ENCODE peak calls at places on chromosomes 13 and 19, in six cellular contexts. One of them, this sample, is unnamed.
A peak's percentile ranks its signal among the peaks of the same experiment; 100 is the strongest.

GRCh38 chr19:38070573-38070972 is 153.4 kb downstream of the DPF1 start:
- DNase-seq in ureter: no peak
- DNase-seq in anterior cingulate cortex: no peak
- DNase-seq in T-helper 17 cell: no peak
- DNase-seq in HTR-8/SVneo: no peak
- DNase-seq in activated T-cell treated with anti-CD3 and anti-CD28 coated beads for 1 hour: no peak
- DNase-seq in this sample: peak; percentile 33

GRCh38 chr19:17553256-17553655 is 2.2 kb upstream of the COLGALT1 start:
- DNase-seq in ureter: peak; percentile 67
- DNase-seq in anterior cingulate cortex: no peak
- DNase-seq in T-helper 17 cell: no peak
- DNase-seq in HTR-8/SVneo: peak; percentile 79
- DNase-seq in activated T-cell treated with anti-CD3 and anti-CD28 coated beads for 1 hour: no peak
- DNase-seq in this sample: no peak

GRCh38 chr13:25744176-25744575 is 307.6 kb downstream of the SHISA2 start:
- DNase-seq in ureter: no peak
- DNase-seq in anterior cingulate cortex: no peak
- DNase-seq in T-helper 17 cell: no peak
- DNase-seq in HTR-8/SVneo: no peak
- DNase-seq in activated T-cell treated with anti-CD3 and anti-CD28 coated beads for 1 hour: no peak
- DNase-seq in this sample: no peak

GRCh38 chr13:94419304-94419943 is 60.1 kb downstream of the DCT start:
- DNase-seq in ureter: no peak
- DNase-seq in anterior cingulate cortex: no peak
- DNase-seq in T-helper 17 cell: no peak
- DNase-seq in HTR-8/SVneo: no peak
- DNase-seq in activated T-cell treated with anti-CD3 and anti-CD28 coated beads for 1 hour: no peak
- DNase-seq in this sample: no peak

GRCh38 chr13:24459234-24459633 is 53.3 kb downstream of the PARP4 start:
- DNase-seq in ureter: no peak
- DNase-seq in anterior cingulate cortex: no peak
- DNase-seq in T-helper 17 cell: no peak
- DNase-seq in HTR-8/SVneo: no peak
- DNase-seq in activated T-cell treated with anti-CD3 and anti-CD28 coated beads for 1 hour: no peak
- DNase-seq in this sample: no peak

GRCh38 chr19:17402982-17403855 is 2.2 kb downstream of the BST2 start:
- DNase-seq in ureter: no peak
- DNase-seq in anterior cingulate cortex: no peak
- DNase-seq in T-helper 17 cell: peak; percentile 42
- DNase-seq in HTR-8/SVneo: no peak
- DNase-seq in activated T-cell treated with anti-CD3 and anti-CD28 coated beads for 1 hour: peak; percentile 51
- DNase-seq in this sample: no peak

GRCh38 chr13:110551284-110551683 is 10.2 kb downstream of the RAB20 start:
- DNase-seq in ureter: no peak
- DNase-seq in anterior cingulate cortex: no peak
- DNase-seq in T-helper 17 cell: no peak
- DNase-seq in HTR-8/SVneo: no peak
- DNase-seq in activated T-cell treated with anti-CD3 and anti-CD28 coated beads for 1 hour: no peak
- DNase-seq in this sample: no peak

GRCh38 chr19:56348289-56348877 is 33.7 kb upstream of the ZSCAN5A start:
- DNase-seq in ureter: no peak
- DNase-seq in anterior cingulate cortex: no peak
- DNase-seq in T-helper 17 cell: no peak
- DNase-seq in HTR-8/SVneo: no peak
- DNase-seq in activated T-cell treated with anti-CD3 and anti-CD28 coated beads for 1 hour: no peak
- DNase-seq in this sample: no peak

GRCh38 chr19:12985049-12985776 is 10.1 kb upstream of the NFIX start:
- DNase-seq in ureter: peak; percentile 81
- DNase-seq in anterior cingulate cortex: peak; percentile 73
- DNase-seq in T-helper 17 cell: no peak
- DNase-seq in HTR-8/SVneo: no peak
- DNase-seq in activated T-cell treated with anti-CD3 and anti-CD28 coated beads for 1 hour: no peak
- DNase-seq in this sample: no peak

GRCh38 chr13:104641309-104641708 is 1575.1 kb upstream of the SLC10A2 start:
- DNase-seq in ureter: no peak
- DNase-seq in anterior cingulate cortex: no peak
- DNase-seq in T-helper 17 cell: no peak
- DNase-seq in HTR-8/SVneo: no peak
- DNase-seq in activated T-cell treated with anti-CD3 and anti-CD28 coated beads for 1 hour: no peak
- DNase-seq in this sample: peak; percentile 4

GRCh38 chr19:47203254-47203653 is 27.7 kb downstream of the BBC3 start:
- DNase-seq in ureter: no peak
- DNase-seq in anterior cingulate cortex: no peak
- DNase-seq in T-helper 17 cell: no peak
- DNase-seq in HTR-8/SVneo: no peak
- DNase-seq in activated T-cell treated with anti-CD3 and anti-CD28 coated beads for 1 hour: no peak
- DNase-seq in this sample: no peak

GRCh38 chr19:35468637-35469036 is 20.6 kb downstream of the FFAR2 start:
- DNase-seq in ureter: peak; percentile 61
- DNase-seq in anterior cingulate cortex: no peak
- DNase-seq in T-helper 17 cell: peak; percentile 43
- DNase-seq in HTR-8/SVneo: peak; percentile 49
- DNase-seq in activated T-cell treated with anti-CD3 and anti-CD28 coated beads for 1 hour: peak; percentile 46
- DNase-seq in this sample: peak; percentile 38

GRCh38 chr13:74661851-74662250 is 527.6 kb upstream of the KLF12 start:
- DNase-seq in ureter: no peak
- DNase-seq in anterior cingulate cortex: no peak
- DNase-seq in T-helper 17 cell: no peak
- DNase-seq in HTR-8/SVneo: peak; percentile 1
- DNase-seq in activated T-cell treated with anti-CD3 and anti-CD28 coated beads for 1 hour: no peak
- DNase-seq in this sample: no peak

GRCh38 chr19:48635263-48635965 is 1.8 kb downstream of the DBP start:
- DNase-seq in ureter: peak; percentile 82
- DNase-seq in anterior cingulate cortex: peak; percentile 41
- DNase-seq in T-helper 17 cell: peak; percentile 72
- DNase-seq in HTR-8/SVneo: peak; percentile 65
- DNase-seq in activated T-cell treated with anti-CD3 and anti-CD28 coated beads for 1 hour: peak; percentile 74
- DNase-seq in this sample: no peak

GRCh38 chr13:101757446-101758039 is 305.1 kb downstream of the ITGBL1 start:
- DNase-seq in ureter: no peak
- DNase-seq in anterior cingulate cortex: no peak
- DNase-seq in T-helper 17 cell: no peak
- DNase-seq in HTR-8/SVneo: peak; percentile 33
- DNase-seq in activated T-cell treated with anti-CD3 and anti-CD28 coated beads for 1 hour: no peak
- DNase-seq in this sample: peak; percentile 60

GRCh38 chr13:25037057-25037813 is 58.7 kb upstream of the PABPC3 start:
- DNase-seq in ureter: peak; percentile 49
- DNase-seq in anterior cingulate cortex: no peak
- DNase-seq in T-helper 17 cell: no peak
- DNase-seq in HTR-8/SVneo: peak; percentile 26
- DNase-seq in activated T-cell treated with anti-CD3 and anti-CD28 coated beads for 1 hour: peak; percentile 19
- DNase-seq in this sample: peak; percentile 45

GRCh38 chr19:57708641-57709354 is at the start of gene ZNF154:
- DNase-seq in ureter: peak; percentile 65
- DNase-seq in anterior cingulate cortex: peak; percentile 47
- DNase-seq in T-helper 17 cell: no peak
- DNase-seq in HTR-8/SVneo: peak; percentile 56
- DNase-seq in activated T-cell treated with anti-CD3 and anti-CD28 coated beads for 1 hour: peak; percentile 5
- DNase-seq in this sample: no peak

GRCh38 chr13:113803409-113804016 is 44.5 kb downstream of the TMEM255B start:
- DNase-seq in ureter: no peak
- DNase-seq in anterior cingulate cortex: no peak
- DNase-seq in T-helper 17 cell: no peak
- DNase-seq in HTR-8/SVneo: no peak
- DNase-seq in activated T-cell treated with anti-CD3 and anti-CD28 coated beads for 1 hour: no peak
- DNase-seq in this sample: no peak

GRCh38 chr13:97434417-97435296 is 688 bp downstream of the RAP2A start:
- DNase-seq in ureter: peak; percentile 57
- DNase-seq in anterior cingulate cortex: peak; percentile 56
- DNase-seq in T-helper 17 cell: peak; percentile 45
- DNase-seq in HTR-8/SVneo: no peak
- DNase-seq in activated T-cell treated with anti-CD3 and anti-CD28 coated beads for 1 hour: peak; percentile 19
- DNase-seq in this sample: no peak

GRCh38 chr19:55257461-55258411 is 1.1 kb downstream of the PPP6R1 start:
- DNase-seq in ureter: no peak
- DNase-seq in anterior cingulate cortex: no peak
- DNase-seq in T-helper 17 cell: no peak
- DNase-seq in HTR-8/SVneo: no peak
- DNase-seq in activated T-cell treated with anti-CD3 and anti-CD28 coated beads for 1 hour: peak; percentile 14
- DNase-seq in this sample: peak; percentile 19

GRCh38 chr19:10935371-10936059 is 6.9 kb downstream of the TIMM29 start:
- DNase-seq in ureter: no peak
- DNase-seq in anterior cingulate cortex: no peak
- DNase-seq in T-helper 17 cell: no peak
- DNase-seq in HTR-8/SVneo: no peak
- DNase-seq in activated T-cell treated with anti-CD3 and anti-CD28 coated beads for 1 hour: no peak
- DNase-seq in this sample: no peak

GRCh38 chr19:49614096-49614857 is 23.3 kb downstream of the PRR12 start:
- DNase-seq in ureter: no peak
- DNase-seq in anterior cingulate cortex: no peak
- DNase-seq in T-helper 17 cell: no peak
- DNase-seq in HTR-8/SVneo: peak; percentile 42
- DNase-seq in activated T-cell treated with anti-CD3 and anti-CD28 coated beads for 1 hour: no peak
- DNase-seq in this sample: no peak

GRCh38 chr19:6732803-6733337 is 4.5 kb downstream of the GPR108 start:
- DNase-seq in ureter: no peak
- DNase-seq in anterior cingulate cortex: no peak
- DNase-seq in T-helper 17 cell: no peak
- DNase-seq in HTR-8/SVneo: no peak
- DNase-seq in activated T-cell treated with anti-CD3 and anti-CD28 coated beads for 1 hour: no peak
- DNase-seq in this sample: no peak

GRCh38 chr13:106573279-106573831 is 5.4 kb upstream of the ARGLU1 start:
- DNase-seq in ureter: no peak
- DNase-seq in anterior cingulate cortex: no peak
- DNase-seq in T-helper 17 cell: no peak
- DNase-seq in HTR-8/SVneo: no peak
- DNase-seq in activated T-cell treated with anti-CD3 and anti-CD28 coated beads for 1 hour: no peak
- DNase-seq in this sample: no peak

GRCh38 chr19:35767288-35768081 is 7.9 kb upstream of the ARHGAP33 start:
- DNase-seq in ureter: no peak
- DNase-seq in anterior cingulate cortex: no peak
- DNase-seq in T-helper 17 cell: no peak
- DNase-seq in HTR-8/SVneo: no peak
- DNase-seq in activated T-cell treated with anti-CD3 and anti-CD28 coated beads for 1 hour: no peak
- DNase-seq in this sample: peak; percentile 35

GRCh38 chr19:45161715-45162463 is 1.1 kb upstream of the NKPD1 start:
- DNase-seq in ureter: no peak
- DNase-seq in anterior cingulate cortex: no peak
- DNase-seq in T-helper 17 cell: no peak
- DNase-seq in HTR-8/SVneo: no peak
- DNase-seq in activated T-cell treated with anti-CD3 and anti-CD28 coated beads for 1 hour: no peak
- DNase-seq in this sample: peak; percentile 19

GRCh38 chr13:29994911-29995601 is 144.6 kb upstream of the UBL3 start:
- DNase-seq in ureter: no peak
- DNase-seq in anterior cingulate cortex: no peak
- DNase-seq in T-helper 17 cell: no peak
- DNase-seq in HTR-8/SVneo: no peak
- DNase-seq in activated T-cell treated with anti-CD3 and anti-CD28 coated beads for 1 hour: no peak
- DNase-seq in this sample: no peak

GRCh38 chr13:43472344-43472743 is 314.4 kb downstream of the ENOX1 start:
- DNase-seq in ureter: no peak
- DNase-seq in anterior cingulate cortex: no peak
- DNase-seq in T-helper 17 cell: no peak
- DNase-seq in HTR-8/SVneo: no peak
- DNase-seq in activated T-cell treated with anti-CD3 and anti-CD28 coated beads for 1 hour: no peak
- DNase-seq in this sample: no peak

This sample was measured in kidney glomerular epithelial cell.